ENCODE peak calls at places on chromosome 10, in nine cellular contexts. J is H54, G is body of pancreas, P is transverse colon, X is breast epithelium, L is heart left ventricle, N is testis, B is ovary, F is IMR-90. W is an unnamed sample.

GRCh38 chr10:23192396-23192740 is 256 bp downstream of the PTF1A start:
- DNase-seq in J (no peak), G (no peak), P (no peak), X (no peak), L (no peak), N (no peak), B (no peak), F (no peak), W (no peak)

GRCh38 chr10:72351479-72351878 is 3.2 kb downstream of the DNAJB12 start:
- DNase-seq in J (no peak), G (no peak), P (no peak), X (no peak), L (no peak), N (no peak), B (no peak), F (no peak), W (no peak)

GRCh38 chr10:21195149-21195731 is 298.1 kb upstream of the NEBL start:
- DNase-seq in J (no peak), G (no peak), P (peak; percentile 15), X (peak; percentile 48), L (no peak), N (no peak), B (no peak), F (no peak), W (no peak)

GRCh38 chr10:16712883-16713282 is 104.3 kb downstream of the RSU1 start:
- DNase-seq in J (no peak), G (no peak), P (no peak), X (no peak), L (no peak), N (no peak), B (no peak), F (no peak), W (no peak)

GRCh38 chr10:71948496-71949067 is 15.6 kb upstream of the CHST3 start:
- DNase-seq in J (no peak), G (no peak), P (no peak), X (no peak), L (no peak), N (no peak), B (no peak), F (no peak), W (no peak)

GRCh38 chr10:97127960-97128850 is 57.6 kb downstream of the SLIT1 start:
- DNase-seq in J (no peak), G (no peak), P (no peak), X (no peak), L (no peak), N (no peak), B (no peak), F (no peak), W (no peak)

GRCh38 chr10:34413214-34413613 is 401.9 kb downstream of the PARD3 start:
- DNase-seq in J (no peak), G (no peak), P (no peak), X (no peak), L (no peak), N (no peak), B (no peak), F (no peak), W (no peak)

GRCh38 chr10:18607503-18607902 is 43.9 kb downstream of the NSUN6 start:
- DNase-seq in J (peak; percentile 23), G (peak; percentile 70), P (peak; percentile 36), X (no peak), L (peak; percentile 57), N (no peak), B (peak; percentile 37), F (peak; percentile 89), W (no peak)

GRCh38 chr10:114819313-114819712 is 2.3 kb upstream of the FHIP2A start:
- DNase-seq in J (no peak), G (no peak), P (no peak), X (no peak), L (no peak), N (no peak), B (no peak), F (no peak), W (no peak)

GRCh38 chr10:114821293-114821914 is at the start of gene FHIP2A:
- DNase-seq in J (peak; percentile 71), G (peak; percentile 76), P (peak; percentile 86), X (peak; percentile 46), L (peak; percentile 78), N (peak; percentile 78), B (peak; percentile 79), F (peak; percentile 66), W (no peak)

GRCh38 chr10:114822771-114823463 is 1.3 kb downstream of the FHIP2A start:
- DNase-seq in J (no peak), G (no peak), P (no peak), X (no peak), L (no peak), N (no peak), B (no peak), F (peak; percentile 74), W (no peak)

GRCh38 chr10:114824396-114824795 is 2.8 kb downstream of the FHIP2A start:
- DNase-seq in J (no peak), G (no peak), P (no peak), X (no peak), L (no peak), N (no peak), B (no peak), F (peak; percentile 21), W (no peak)

GRCh38 chr10:114821915-114822770 is 563 bp downstream of the FHIP2A start:
- DNase-seq in J (no peak), G (no peak), P (peak; percentile 25), X (peak; percentile 28), L (peak; percentile 57), N (peak; percentile 53), B (peak; percentile 47), F (peak; percentile 14), W (no peak)
- TF ChIP-seq POLR2A in J (no peak), G (peak; percentile 2), P (no peak), X (no peak), L (no peak), N (no peak), B (no peak), F (peak; percentile 23), W (no peak)

GRCh38 chr10:32332299-32332750 is 14.6 kb downstream of the EPC1 start:
- DNase-seq in J (no peak), G (peak; percentile 60), P (peak; percentile 30), X (no peak), L (no peak), N (peak; percentile 47), B (no peak), F (peak; percentile 25), W (no peak)
- TF ChIP-seq POLR2A in J (no peak), G (no peak), P (no peak), X (no peak), L (no peak), N (no peak), B (no peak), F (no peak), W (no peak)

GRCh38 chr10:44258460-44259089 is 126.3 kb downstream of the CXCL12 start:
- DNase-seq in J (no peak), G (no peak), P (no peak), X (no peak), L (no peak), N (no peak), B (no peak), F (no peak), W (no peak)

GRCh38 chr10:44258019-44258418 is 126.9 kb downstream of the CXCL12 start:
- DNase-seq in J (no peak), G (no peak), P (no peak), X (no peak), L (no peak), N (no peak), B (no peak), F (no peak), W (peak; percentile 79)

GRCh38 chr10:44260286-44260928 is 124.5 kb downstream of the CXCL12 start:
- DNase-seq in J (no peak), G (no peak), P (no peak), X (no peak), L (no peak), N (no peak), B (no peak), F (no peak), W (no peak)

GRCh38 chr10:44261296-44261695 is 123.6 kb downstream of the CXCL12 start:
- DNase-seq in J (no peak), G (no peak), P (no peak), X (no peak), L (peak; percentile 84), N (no peak), B (no peak), F (no peak), W (peak; percentile 74)

GRCh38 chr10:44259090-44259874 is 125.6 kb downstream of the CXCL12 start:
- DNase-seq in J (no peak), G (peak; percentile 44), P (no peak), X (no peak), L (no peak), N (no peak), B (no peak), F (no peak), W (peak; percentile 72)
- TF ChIP-seq POLR2A in J (no peak), G (no peak), P (no peak), X (no peak), L (no peak), N (no peak), B (no peak), F (no peak), W (no peak)

GRCh38 chr10:102420443-102420809 is 210 bp upstream of the FBXL15 start:
- DNase-seq in J (peak; percentile 87), G (peak; percentile 90), P (peak; percentile 92), X (no peak), L (no peak), N (peak; percentile 95), B (no peak), F (no peak), W (no peak)

GRCh38 chr10:102422586-102423129 is 2.0 kb downstream of the FBXL15 start:
- DNase-seq in J (no peak), G (peak; percentile 88), P (peak; percentile 90), X (peak; percentile 65), L (peak; percentile 83), N (peak; percentile 81), B (peak; percentile 69), F (peak; percentile 69), W (no peak)

GRCh38 chr10:102419561-102420442 is 834 bp upstream of the FBXL15 start:
- DNase-seq in J (no peak), G (peak; percentile 62), P (peak; percentile 63), X (no peak), L (peak; percentile 60), N (peak; percentile 83), B (peak; percentile 77), F (no peak), W (no peak)

GRCh38 chr10:102421645-102422585 is 1.3 kb downstream of the FBXL15 start:
- DNase-seq in J (no peak), G (peak; percentile 73), P (peak; percentile 66), X (no peak), L (no peak), N (peak; percentile 48), B (no peak), F (no peak), W (no peak)

DNA sequence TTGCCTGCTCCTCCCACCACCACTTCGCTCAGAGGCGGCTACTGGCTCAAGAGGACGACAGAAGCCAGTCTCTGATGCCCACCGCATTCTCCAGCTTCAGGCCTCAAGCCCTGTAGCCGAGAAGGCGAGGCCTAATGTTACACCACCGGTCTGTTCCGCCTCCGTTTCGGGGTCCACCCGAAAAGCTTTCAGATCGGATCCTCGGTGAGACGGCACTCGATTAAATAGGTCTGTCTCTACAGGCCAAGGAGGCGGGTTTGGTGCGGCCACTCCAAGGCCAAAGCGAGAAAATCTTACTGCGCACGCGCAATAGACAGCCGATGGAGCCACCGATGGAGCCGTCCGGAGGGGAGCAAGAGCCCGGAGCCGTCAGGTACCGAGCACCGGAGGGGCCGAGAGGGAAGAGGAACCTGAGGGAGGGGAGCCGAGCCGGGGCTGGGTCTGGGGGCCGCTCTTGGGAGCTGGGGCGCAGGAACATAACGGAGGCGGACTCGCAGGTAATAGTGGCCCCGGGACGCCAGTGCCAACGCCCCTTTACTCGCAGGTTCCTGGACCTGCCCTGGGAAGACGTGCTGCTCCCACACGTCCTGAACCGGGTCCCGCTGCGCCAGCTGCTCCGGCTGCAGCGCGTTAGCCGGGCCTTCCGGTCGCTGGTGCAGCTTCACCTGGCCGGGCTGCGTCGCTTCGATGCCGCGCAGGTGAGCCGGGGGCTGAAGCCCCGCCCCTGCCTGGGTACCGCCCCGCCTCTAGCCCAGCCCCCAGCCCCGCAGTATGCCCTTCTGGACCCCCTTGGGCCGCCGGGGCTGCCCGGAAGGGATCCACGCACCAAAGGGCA is at the start of gene FBXL15:
- DNase-seq in J (peak; percentile 94), G (peak; percentile 99), P (peak; percentile 98), X (peak; percentile 97), L (peak; percentile 97), N (peak; percentile 96), B (peak; percentile 98), F (peak; percentile 95), W (no peak)
- TF ChIP-seq POLR2A in J (peak; percentile 40), G (peak; percentile 53), P (peak; percentile 47), X (no peak), L (peak; percentile 41), N (no peak), B (no peak), F (peak; percentile 23), W (no peak)